ENCODE peak calls at places on chromosomes 5 and 9, in four cellular contexts. V is PC-9, U is astrocyte, J is HCT116. B is an unnamed sample.

GRCh38 chr5:45697211-45697610 is 1.0 kb upstream of the HCN1 start:
- DNase-seq in U (no peak), J (no peak), V (no peak), B (peak; percentile 89)

GRCh38 chr9:107070591-107070990 is 207.6 kb downstream of the ZNF462 start:
- DNase-seq in J (no peak), U (no peak), V (no peak), B (peak; percentile 10)

GRCh38 chr5:34415559-34416198 is 240.4 kb upstream of the RAI14 start:
- DNase-seq in J (no peak), V (no peak), U (no peak), B (no peak)

GRCh38 chr9:130563797-130564196 is 15.6 kb upstream of the FUBP3 start:
- DNase-seq in J (no peak), U (no peak), V (no peak), B (no peak)

GRCh38 chr9:27851858-27852257 is 278.6 kb upstream of the C9orf72 start:
- DNase-seq in U (no peak), V (no peak), J (no peak), B (no peak)

GRCh38 chr5:118044169-118044568 is 944.2 kb downstream of the DTWD2 start:
- DNase-seq in U (no peak), V (no peak), J (no peak), B (no peak)

GRCh38 chr5:78984020-78984610 is 995 bp downstream of the ARSB start:
- DNase-seq in V (no peak), U (peak; percentile 46), J (no peak), B (peak; percentile 9)

GRCh38 chr9:88532320-88532719 is 2.7 kb upstream of the NXNL2 start:
- DNase-seq in J (no peak), U (peak; percentile 44), V (peak; percentile 50), B (peak; percentile 93)

GRCh38 chr5:115098041-115098702 is 71.5 kb downstream of the TRIM36 start:
- DNase-seq in J (peak; percentile 42), V (peak; percentile 24), U (peak; percentile 29), B (peak; percentile 73)

GRCh38 chr9:126965541-126966428 is 51.2 kb downstream of the RALGPS1 start:
- DNase-seq in U (peak; percentile 18), J (peak; percentile 38), V (peak; percentile 28), B (peak; percentile 74)

GRCh38 chr5:10538789-10539684 is 24.8 kb upstream of the ANKRD33B start:
- DNase-seq in V (no peak), U (no peak), J (no peak), B (no peak)

GRCh38 chr5:159712672-159713071 is 203.6 kb upstream of the ADRA1B start:
- DNase-seq in V (no peak), U (peak; percentile 16), J (no peak), B (no peak)

GRCh38 chr5:150593996-150594395 is 46.5 kb upstream of the SYNPO start:
- DNase-seq in J (no peak), U (peak; percentile 44), V (no peak), B (no peak)

GRCh38 chr9:134252084-134252830 is 74.0 kb upstream of the RXRA start:
- DNase-seq in V (no peak), U (no peak), J (no peak), B (no peak)

GRCh38 chr5:180353226-180353962 is at the start of gene GFPT2:
- DNase-seq in V (peak; percentile 86), U (peak; percentile 47), J (no peak), B (peak; percentile 81)

GRCh38 chr5:180352116-180352975 is 790 bp downstream of the GFPT2 start:
- DNase-seq in U (peak; percentile 10), V (peak; percentile 40), J (no peak), B (no peak)

GRCh38 chr5:180352976-180353225 is 235 bp downstream of the GFPT2 start:
- DNase-seq in V (no peak), U (no peak), J (no peak), B (no peak)

GRCh38 chr5:180354966-180355365 is 1.8 kb upstream of the GFPT2 start:
- DNase-seq in J (no peak), V (no peak), U (no peak), B (no peak)

GRCh38 chr5:180353963-180354574 is 933 bp upstream of the GFPT2 start:
- DNase-seq in U (no peak), V (no peak), J (no peak), B (no peak)
- TF ChIP-seq EZH2 in U (no peak), V (no peak), J (no peak), B (no peak)

GRCh38 chr9:84107995-84108394 is 127.4 kb downstream of the RMI1 start:
- DNase-seq in J (no peak), V (no peak), U (no peak), B (no peak)
- TF ChIP-seq EZH2 in J (no peak), V (no peak), U (no peak), B (no peak)

GRCh38 chr5:6448622-6449464 is at the start of gene UBE2QL1:
- DNase-seq in V (no peak), U (no peak), J (no peak), B (peak; percentile 25)
- TF ChIP-seq EZH2 in V (no peak), U (peak; percentile 79), J (no peak), B (peak; percentile 76)

GRCh38 chr5:173242079-173242478 is 7.1 kb upstream of the NKX2-5 start:
- DNase-seq in J (no peak), V (no peak), U (no peak), B (no peak)
- TF ChIP-seq EZH2 in J (no peak), V (no peak), U (no peak), B (no peak)

GRCh38 chr9:137077758-137078693 is 709 bp downstream of the UAP1L1 start:
- DNase-seq in U (no peak), J (no peak), V (no peak), B (no peak)
- TF ChIP-seq EZH2 in U (no peak), J (no peak), V (no peak), B (no peak)

GRCh38 chr5:88666761-88667186 is 216.2 kb downstream of the MEF2C start:
- DNase-seq in U (peak; percentile 81), J (no peak), V (no peak), B (peak; percentile 44)
- TF ChIP-seq EZH2 in U (no peak), J (no peak), V (no peak), B (no peak)